ENCODE peak calls at places on chromosomes 3 and 15, in four cellular contexts. D, X, P and B are unnamed samples.

GRCh38 chr3:78867409-78868372 is 900.1 kb downstream of the ROBO1 start:
- DNase-seq in D (peak), X (peak), P (no peak), B (no peak)

GRCh38 chr3:10835406-10835805 is 19.4 kb downstream of the SLC6A11 start:
- DNase-seq in D (no peak), X (no peak), P (no peak), B (no peak)

GRCh38 chr3:183158552-183159006 is 4.0 kb downstream of the LAMP3 start:
- DNase-seq in D (no peak), X (peak), P (peak), B (peak)

GRCh38 chr3:14127516-14128161 is 2.8 kb downstream of the TMEM43 start:
- DNase-seq in D (no peak), X (no peak), P (no peak), B (no peak)

GRCh38 chr3:15277861-15278260 is 54.5 kb downstream of the SH3BP5 start:
- DNase-seq in D (no peak), X (no peak), P (no peak), B (no peak)

GRCh38 chr3:29771602-29772001 is 490.7 kb downstream of the RBMS3 start:
- DNase-seq in D (no peak), X (no peak), P (no peak), B (no peak)

GRCh38 chr3:195897081-195897852 is 11.1 kb downstream of the TNK2 start:
- DNase-seq in D (peak), X (peak), P (no peak), B (peak)

GRCh38 chr3:182811269-182811596 is 17.9 kb downstream of the ATP11B start:
- DNase-seq in D (no peak), X (no peak), P (no peak), B (no peak)

GRCh38 chr3:51408021-51408420 is 16.9 kb downstream of the RBM15B start:
- DNase-seq in D (no peak), X (no peak), P (no peak), B (no peak)

GRCh38 chr3:4241595-4242170 is 61.5 kb upstream of the SETMAR start:
- DNase-seq in D (no peak), X (no peak), P (no peak), B (no peak)

GRCh38 chr3:106945435-106945834 is 431.8 kb upstream of the CCDC54 start:
- DNase-seq in D (no peak), X (peak), P (no peak), B (no peak)

GRCh38 chr3:156445117-156445968 is 109.6 kb downstream of the SSR3 start:
- DNase-seq in D (no peak), X (no peak), P (no peak), B (no peak)

GRCh38 chr15:61720197-61720596 is 340.1 kb downstream of the VPS13C start:
- DNase-seq in D (no peak), X (no peak), P (no peak), B (no peak)

GRCh38 chr3:73029321-73029796 is 32.1 kb upstream of the EBLN2 start:
- DNase-seq in D (peak), X (peak), P (no peak), B (no peak)

GRCh38 chr3:151169700-151170224 is 33.3 kb downstream of the GPR171 start:
- DNase-seq in D (no peak), X (no peak), P (no peak), B (no peak)
- TF ChIP-seq FOS in D (no peak), X (no peak), P (no peak), B (no peak)

DNA sequence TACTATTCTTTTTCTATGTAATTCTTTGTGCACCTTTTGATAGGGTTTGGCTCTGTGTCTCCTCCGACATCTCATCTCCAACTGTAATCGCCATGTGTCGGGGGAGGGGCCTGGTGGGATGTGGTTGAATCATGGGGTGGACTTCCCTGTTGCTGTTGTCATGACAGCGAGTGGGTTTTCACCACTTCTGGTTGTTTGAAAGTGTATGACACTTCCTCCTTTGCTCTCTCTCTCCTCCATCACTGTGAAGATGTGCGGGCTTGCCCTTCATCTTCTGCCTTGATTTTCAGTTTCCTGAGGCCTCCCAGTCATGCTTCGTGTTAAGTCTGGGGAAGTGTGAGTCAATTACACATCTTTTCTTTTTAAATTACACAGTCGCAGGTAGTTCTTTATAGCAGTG is 225.8 kb upstream of the DPPA4 start:
- DNase-seq in D (no peak), X (no peak), P (no peak), B (no peak)
- TF ChIP-seq FOS in D (no peak), X (no peak), P (no peak), B (no peak)

DNA sequence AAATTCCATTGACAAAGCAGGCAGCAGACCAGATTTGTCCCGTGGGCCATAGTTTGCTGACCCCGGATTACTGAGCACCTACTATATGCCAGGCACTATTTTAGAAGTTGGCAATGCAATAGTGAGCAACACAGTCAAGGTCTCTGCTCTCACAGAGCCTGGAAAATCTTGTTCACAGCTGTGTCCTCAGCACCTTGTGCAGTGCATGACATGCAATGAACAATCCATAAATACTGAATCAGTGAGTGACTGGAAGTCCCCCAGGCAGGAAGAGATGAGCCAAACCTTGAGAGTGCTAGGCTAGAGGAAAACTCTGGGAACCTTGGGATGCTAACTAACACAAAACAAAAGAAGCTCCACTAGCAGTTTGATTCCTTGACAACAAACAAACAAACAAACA is 14.4 kb downstream of the TM4SF1 start:
- DNase-seq in D (peak), X (peak), P (no peak), B (no peak)
- TF ChIP-seq FOS in D (no peak), X (no peak), P (no peak), B (no peak)

GRCh38 chr3:192727032-192727847 is at the start of gene FGF12:
- DNase-seq in D (peak), X (peak), P (no peak), B (peak)
- TF ChIP-seq FOS in D (no peak), X (no peak), P (no peak), B (no peak)

DNA sequence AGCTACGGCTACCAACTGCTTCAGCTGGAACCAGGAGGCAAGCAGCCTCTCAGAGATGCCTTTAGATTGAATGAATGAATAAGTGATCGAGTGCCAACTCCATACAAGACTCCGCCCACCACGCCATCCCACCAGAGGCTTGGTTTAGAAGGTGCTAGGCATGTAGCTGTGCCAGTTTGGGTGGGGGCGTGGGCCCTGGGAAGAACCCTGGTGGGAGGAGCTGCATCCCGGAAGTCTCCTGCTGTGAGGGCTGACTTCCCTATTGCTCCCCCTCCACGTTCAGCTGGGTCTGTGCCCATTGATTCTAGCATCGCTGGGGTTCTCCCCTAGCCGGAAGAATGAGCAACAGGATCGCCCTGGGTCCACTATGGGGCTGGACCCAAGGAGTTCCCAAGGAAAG is 20.9 kb downstream of the LINGO1 start:
- DNase-seq in D (no peak), X (no peak), P (no peak), B (no peak)
- TF ChIP-seq FOS in D (no peak), X (no peak), P (no peak), B (no peak)

DNA sequence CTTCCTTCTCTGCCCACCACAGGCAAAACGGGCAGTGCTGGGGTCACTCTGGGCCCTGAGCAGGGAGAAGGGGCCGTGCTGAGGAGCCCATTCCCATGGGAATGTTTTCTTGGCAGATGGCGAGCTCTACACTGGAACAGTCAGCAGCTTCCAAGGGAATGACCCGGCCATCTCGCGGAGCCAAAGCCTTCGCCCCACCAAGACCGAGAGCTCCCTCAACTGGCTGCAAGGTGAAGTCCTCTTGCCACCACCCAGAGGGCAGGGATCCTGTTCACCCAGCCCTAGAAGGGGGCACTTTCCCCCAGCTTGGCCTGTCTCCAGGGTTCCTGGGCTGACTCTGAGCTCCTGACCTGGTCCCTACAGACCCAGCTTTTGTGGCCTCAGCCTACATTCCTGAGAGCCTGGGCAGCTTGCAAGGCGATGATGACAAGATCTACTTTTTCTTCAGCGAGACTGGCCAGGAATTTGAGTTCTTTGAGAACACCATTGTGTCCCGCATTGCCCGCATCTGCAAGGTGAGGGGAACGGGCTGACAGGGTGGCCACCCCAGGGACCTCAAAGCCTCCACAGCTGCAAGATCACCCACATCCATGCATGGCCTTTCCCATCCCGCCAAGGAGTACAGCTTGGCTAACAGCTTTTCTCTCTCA is 12.4 kb downstream of the CIB1 start:
- DNase-seq in D (peak), X (peak), P (no peak), B (peak)
- TF ChIP-seq FOS in D (no peak), X (no peak), P (no peak), B (no peak)